ENCODE peak calls at places on chromosomes 7 and 10, in seven cellular contexts. Z is NCI-H524 treated with DMSO at 0.1 percent for 48 hours; W is pancreas; U is activated CD8-positive, alpha-beta memory T cell treated with anti-CD3 and anti-CD28 coated beads for 24 hours; N is central memory CD4-positive, alpha-beta T cell; D is HEK293T; L is colonic mucosa. S is an unnamed sample.

GRCh38 chr10:16478801-16479200 is 42.0 kb downstream of the PTER start:
- DNase-seq in N (no peak), L (no peak), Z (no peak), W (no peak), U (no peak), D (no peak), S (no peak)

GRCh38 chr10:17883621-17884020 is 68.1 kb upstream of the SLC39A12 start:
- DNase-seq in W (no peak), N (no peak), Z (no peak), L (peak; percentile 29), U (no peak), D (no peak), S (no peak)

GRCh38 chr7:37201003-37201875 is 247.4 kb downstream of the ELMO1 start:
- DNase-seq in L (peak; percentile 79), N (no peak), D (peak; percentile 77), Z (no peak), W (peak; percentile 79), U (peak; percentile 72), S (peak; percentile 83)

GRCh38 chr7:38448076-38448475 is 174.6 kb upstream of the TARP start:
- DNase-seq in Z (no peak), D (no peak), N (no peak), W (no peak), L (no peak), U (no peak), S (no peak)

GRCh38 chr7:139808401-139808800 is 20.7 kb upstream of the TBXAS1 start:
- DNase-seq in Z (peak; percentile 2), W (no peak), L (no peak), N (no peak), U (peak; percentile 24), D (no peak), S (no peak)

GRCh38 chr7:92260248-92260781 is 14.5 kb downstream of the ANKIB1 start:
- DNase-seq in N (no peak), U (no peak), L (no peak), W (no peak), D (no peak), Z (no peak), S (no peak)

GRCh38 chr7:102279537-102280400 is 6.9 kb upstream of the SH2B2 start:
- DNase-seq in W (no peak), U (peak; percentile 80), L (peak; percentile 51), D (peak; percentile 84), N (peak; percentile 49), Z (no peak), S (peak; percentile 47)

GRCh38 chr7:26216044-26216443 is 14.5 kb downstream of the CBX3 start:
- DNase-seq in W (no peak), L (no peak), Z (no peak), D (no peak), U (no peak), N (no peak), S (no peak)

GRCh38 chr10:124174071-124174566 is 80.7 kb upstream of the CHST15 start:
- DNase-seq in D (no peak), Z (no peak), L (peak; percentile 7), N (no peak), U (peak; percentile 48), W (no peak), S (no peak)

GRCh38 chr10:69801094-69801433 is 642 bp upstream of the COL13A1 start:
- DNase-seq in Z (no peak), L (peak; percentile 63), D (peak; percentile 70), W (peak; percentile 63), U (peak; percentile 69), N (no peak), S (peak; percentile 19)

GRCh38 chr10:97553575-97554100 is 18.9 kb upstream of the ANKRD2 start:
- DNase-seq in U (peak; percentile 85), Z (no peak), W (no peak), L (peak; percentile 47), N (peak; percentile 33), D (peak; percentile 82), S (no peak)

GRCh38 chr10:51892965-51893658 is 193.7 kb upstream of the CSTF2T start:
- DNase-seq in D (peak; percentile 65), N (no peak), W (no peak), Z (no peak), L (no peak), U (no peak), S (no peak)

GRCh38 chr10:80506836-80507483 is 30.7 kb upstream of the SH2D4B start:
- DNase-seq in U (no peak), Z (no peak), L (no peak), N (no peak), D (no peak), W (no peak), S (no peak)

GRCh38 chr10:48384699-48384982 is 78.2 kb downstream of the MAPK8 start:
- DNase-seq in Z (no peak), D (no peak), N (no peak), L (no peak), U (no peak), W (no peak), S (no peak)

GRCh38 chr10:15504101-15504840 is 133.2 kb upstream of the FAM171A1 start:
- DNase-seq in U (no peak), N (no peak), Z (no peak), L (no peak), W (no peak), D (no peak), S (no peak)

GRCh38 chr7:108310351-108310750 is 145.9 kb downstream of the NRCAM start:
- DNase-seq in D (no peak), N (no peak), L (no peak), W (no peak), Z (no peak), U (no peak), S (no peak)

GRCh38 chr7:7428806-7429205 is 106.9 kb downstream of the COL28A1 start:
- DNase-seq in D (no peak), Z (no peak), W (no peak), L (no peak), U (no peak), N (no peak), S (no peak)